ENCODE peak calls at places on chromosomes 13 and 19, in five cellular contexts. H is stomach, S is prostate gland, K is tibial nerve, P is Peyer's patch. F is an unnamed sample.

GRCh38 chr19:43624933-43625332 is 5.5 kb upstream of the ZNF428 start:
- DNase-seq in H (peak; percentile 70), S (no peak), K (peak; percentile 28), P (peak; percentile 83), F (peak; percentile 81)

GRCh38 chr13:25232937-25233515 is 54.3 kb downstream of the MTMR6 start:
- DNase-seq in H (no peak), S (no peak), K (no peak), P (no peak), F (no peak)

GRCh38 chr13:75316427-75316826 is 165.5 kb downstream of the TBC1D4 start:
- DNase-seq in H (no peak), S (no peak), K (no peak), P (no peak), F (no peak)

GRCh38 chr19:48674216-48674809 is 1.5 kb upstream of the NTN5 start:
- DNase-seq in H (no peak), S (no peak), K (no peak), P (no peak), F (no peak)

GRCh38 chr19:40235238-40236025 is 8.9 kb upstream of the CCNP start:
- DNase-seq in H (no peak), S (no peak), K (no peak), P (no peak), F (no peak)

GRCh38 chr13:96020941-96021340 is 32.3 kb downstream of the UGGT2 start:
- DNase-seq in H (no peak), S (no peak), K (no peak), P (no peak), F (no peak)

GRCh38 chr19:53917356-53917755 is 8.3 kb downstream of the CACNG7 start:
- DNase-seq in H (no peak), S (no peak), K (no peak), P (no peak), F (no peak)

GRCh38 chr13:66424417-66424816 is 805.7 kb downstream of the PCDH9 start:
- DNase-seq in H (no peak), S (no peak), K (no peak), P (no peak), F (no peak)

GRCh38 chr19:45331411-45331810 is 8.7 kb upstream of the CKM start:
- DNase-seq in H (no peak), S (no peak), K (no peak), P (no peak), F (no peak)

GRCh38 chr13:107551521-107551920 is 663.8 kb downstream of the LIG4 start:
- DNase-seq in H (no peak), S (no peak), K (no peak), P (no peak), F (no peak)

DNA sequence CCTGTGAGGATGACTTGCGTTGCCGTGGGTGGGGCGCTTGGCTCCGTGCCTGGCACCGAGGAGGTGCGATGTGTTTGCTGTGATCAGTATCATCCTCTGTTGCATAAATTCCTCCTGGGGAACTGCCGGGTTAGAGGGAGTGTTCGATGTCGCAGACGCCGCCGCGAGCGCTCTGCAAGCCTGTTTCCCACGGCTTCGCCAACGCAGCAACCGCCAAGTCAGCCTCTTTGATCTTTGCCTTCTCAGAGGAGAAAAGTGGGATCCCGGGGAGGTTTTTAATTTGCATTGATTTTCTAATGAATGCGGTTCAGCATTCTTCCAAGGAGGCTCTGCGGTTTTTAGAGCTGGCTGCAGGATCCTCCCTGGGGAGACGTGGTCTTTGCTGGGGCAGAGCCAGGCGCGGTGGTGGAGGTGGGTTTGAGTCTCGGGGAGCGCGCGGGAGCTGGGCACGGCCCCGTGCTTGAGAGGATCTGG is 7.6 kb downstream of the GPR32 start:
- DNase-seq in H (no peak), S (no peak), K (no peak), P (no peak), F (no peak)
- TF ChIP-seq POLR2A in H (no peak), S (no peak), K (no peak), P (no peak), F (no peak)

GRCh38 chr19:7806234-7806633 is 23.8 kb upstream of the EVI5L start:
- DNase-seq in H (no peak), S (no peak), K (no peak), P (no peak), F (no peak)

GRCh38 chr19:7801020-7801570 is 28.9 kb upstream of the EVI5L start:
- DNase-seq in H (no peak), S (no peak), K (no peak), P (no peak), F (no peak)

GRCh38 chr19:7808108-7808507 is 21.9 kb upstream of the EVI5L start:
- DNase-seq in H (no peak), S (no peak), K (no peak), P (no peak), F (no peak)

GRCh38 chr19:7811989-7812388 is 18.0 kb upstream of the EVI5L start:
- DNase-seq in H (no peak), S (no peak), K (no peak), P (no peak), F (no peak)

DNA sequence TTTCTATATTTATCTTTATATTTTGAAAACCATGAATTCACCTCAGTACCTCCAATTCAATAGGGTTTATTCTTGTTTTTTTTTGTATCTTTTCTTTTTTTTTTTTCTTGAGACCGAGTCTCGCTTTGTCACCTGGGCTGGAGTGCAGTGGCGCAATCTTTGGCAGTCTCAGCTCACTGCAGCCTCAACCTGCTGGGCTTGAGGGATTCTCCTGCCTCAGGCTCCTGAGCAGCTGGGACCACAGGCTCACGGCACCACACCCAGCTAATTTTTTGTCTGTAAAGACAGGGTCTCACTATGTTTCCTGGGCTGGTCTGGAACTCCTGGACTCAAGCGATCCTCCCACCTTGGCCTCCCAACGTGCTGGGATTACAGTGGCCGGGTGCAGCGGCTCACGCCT is 23.1 kb upstream of the EVI5L start:
- DNase-seq in H (no peak), S (no peak), K (no peak), P (no peak), F (no peak)
- H3K4me3 ChIP-seq in H (no peak overlapping the region), S (no peak overlapping the region), K (no peak overlapping the region), P (no peak overlapping the region), F (no peak overlapping the region)

GRCh38 chr13:112115403-112116091 is 48.6 kb downstream of the SOX1 start:
- DNase-seq in H (peak; percentile 20), S (no peak), K (no peak), P (no peak), F (no peak)

GRCh38 chr13:112113851-112114250 is 46.9 kb downstream of the SOX1 start:
- DNase-seq in H (no peak), S (no peak), K (no peak), P (no peak), F (no peak)

GRCh38 chr13:112113355-112113754 is 46.4 kb downstream of the SOX1 start:
- DNase-seq in H (no peak), S (no peak), K (no peak), P (no peak), F (no peak)

GRCh38 chr13:112112534-112113276 is 45.8 kb downstream of the SOX1 start:
- DNase-seq in H (no peak), S (no peak), K (no peak), P (no peak), F (no peak)

GRCh38 chr13:112114391-112114790 is 47.4 kb downstream of the SOX1 start:
- DNase-seq in H (peak; percentile 17), S (no peak), K (no peak), P (no peak), F (no peak)
- H3K27me3 ChIP-seq in H (peaks cover 94% of the 10 kb centered on the region), S (peaks cover 19% of the 10 kb centered on the region), K (peaks cover 29% of the 10 kb centered on the region), P (no peaks in the 10 kb centered on the region), F (no peaks in the 10 kb centered on the region)

GRCh38 chr19:33080761-33081681 is at the start of gene GPATCH1:
- DNase-seq in H (peak; percentile 91), S (peak; percentile 86), K (peak; percentile 87), P (peak; percentile 90), F (peak; percentile 96)
- TF ChIP-seq POLR2A in H (no peak), S (peak; percentile 48), K (no peak), P (peak; percentile 59), F (no peak)

GRCh38 chr19:10109528-10109927 is 2.0 kb upstream of the P2RY11 start:
- DNase-seq in H (no peak), S (no peak), K (no peak), P (no peak), F (no peak)

GRCh38 chr19:10107817-10108367 is 1.7 kb downstream of the PPAN start:
- DNase-seq in H (no peak), S (no peak), K (no peak), P (no peak), F (no peak)

GRCh38 chr19:10105241-10106099 is 692 bp upstream of the PPAN start:
- DNase-seq in H (no peak), S (no peak), K (no peak), P (peak; percentile 44), F (no peak)

GRCh38 chr19:10106100-10106936 is at the start of gene PPAN:
- DNase-seq in H (peak; percentile 99), S (peak; percentile 98), K (peak; percentile 99), P (peak; percentile 99), F (peak; percentile 100)

DNA sequence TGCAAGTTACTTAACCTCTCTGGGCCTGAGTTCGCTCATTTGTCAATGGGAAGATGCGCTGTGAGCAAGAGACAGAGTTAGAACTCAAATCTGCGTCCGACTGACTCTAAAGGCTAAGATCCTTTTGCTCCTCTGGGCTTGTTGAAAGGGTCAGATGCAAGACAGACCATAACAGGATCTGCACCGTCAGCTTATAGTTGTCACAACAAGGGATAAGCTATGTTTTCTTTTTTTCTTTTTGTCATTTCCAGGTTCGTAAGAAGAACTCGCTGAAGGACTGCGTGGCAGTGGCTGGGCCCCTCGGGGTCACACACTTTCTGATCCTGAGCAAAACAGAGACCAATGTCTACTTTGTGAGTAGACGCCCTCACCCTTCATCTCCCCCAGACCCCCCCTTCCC is 1.1 kb downstream of the PPAN start:
- DNase-seq in H (no peak), S (no peak), K (no peak), P (no peak), F (no peak)
- H3K4me3 ChIP-seq in H (peak overlapping the region; percentile 97), S (peak overlapping the region; percentile 66), K (peak overlapping the region; percentile 82), P (peak overlapping the region; percentile 86), F (peak overlapping the region; percentile 99)

GRCh38 chr13:27907139-27907787 is 12.5 kb upstream of the PDX1 start:
- DNase-seq in H (no peak), S (no peak), K (no peak), P (no peak), F (no peak)

GRCh38 chr13:27913116-27913515 is 6.7 kb upstream of the PDX1 start:
- DNase-seq in H (no peak), S (no peak), K (no peak), P (no peak), F (no peak)

GRCh38 chr13:27909378-27909777 is 10.4 kb upstream of the PDX1 start:
- DNase-seq in H (no peak), S (no peak), K (no peak), P (no peak), F (no peak)

GRCh38 chr13:27915301-27916207 is 4.2 kb upstream of the PDX1 start:
- DNase-seq in H (no peak), S (no peak), K (no peak), P (no peak), F (no peak)

DNA sequence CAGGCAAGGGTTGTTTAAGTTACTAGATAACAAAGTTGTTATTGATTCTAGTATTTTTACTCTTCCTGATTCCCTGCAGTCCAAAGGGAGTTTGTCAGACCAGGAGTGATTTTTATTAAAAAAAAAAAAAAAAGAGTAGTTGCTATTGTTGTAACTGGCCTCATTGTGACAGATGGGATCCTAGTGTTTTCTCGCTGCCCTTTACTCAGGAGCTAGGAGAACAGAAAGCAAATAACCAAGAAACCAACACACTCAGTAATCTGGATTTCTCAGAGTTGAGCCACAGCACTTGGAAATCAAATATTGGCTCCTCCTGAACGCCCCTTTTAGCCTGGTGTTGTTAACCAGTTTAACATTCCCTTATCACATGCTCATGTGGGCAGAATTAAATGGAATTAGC is 8.3 kb upstream of the PDX1 start:
- DNase-seq in H (no peak), S (no peak), K (no peak), P (no peak), F (no peak)
- H3K27me3 ChIP-seq in H (peaks cover 96% of the 10 kb centered on the region), S (peaks cover 5% of the 10 kb centered on the region), K (peaks cover 69% of the 10 kb centered on the region), P (peaks cover 15% of the 10 kb centered on the region), F (no peaks in the 10 kb centered on the region)

F was measured in testis.